ENCODE peak calls at places on chromosomes 12 and 14, in six cellular contexts. Z is HepG2, T is testis, S is A549, G is lower leg skin, H is stomach. C is an unnamed sample.

GRCh38 chr12:53207042-53207441 is at the start of gene ITGB7:
- DNase-seq in Z (no peak), T (no peak), S (no peak), G (no peak), H (peak; percentile 52), C (peak; percentile 32)

GRCh38 chr14:92649934-92650545 is 98.4 kb downstream of the LGMN start:
- DNase-seq in Z (no peak), T (peak; percentile 46), S (no peak), G (peak; percentile 91), H (peak; percentile 57), C (no peak)

GRCh38 chr14:50624447-50624846 is 43.7 kb downstream of the SAV1 start:
- DNase-seq in Z (no peak), T (no peak), S (no peak), G (no peak), H (no peak), C (no peak)

GRCh38 chr12:42128327-42128726 is 16.3 kb downstream of the GXYLT1 start:
- DNase-seq in Z (no peak), T (no peak), S (no peak), G (no peak), H (no peak), C (peak; percentile 32)

GRCh38 chr12:42541965-42542364 is 47.6 kb downstream of the PRICKLE1 start:
- DNase-seq in Z (no peak), T (no peak), S (no peak), G (no peak), H (no peak), C (no peak)

GRCh38 chr12:26746315-26746714 is 86.7 kb downstream of the ITPR2 start:
- DNase-seq in Z (no peak), T (no peak), S (peak; percentile 23), G (no peak), H (no peak), C (peak; percentile 25)

GRCh38 chr12:96343347-96343954 is 56.8 kb downstream of the CDK17 start:
- DNase-seq in Z (no peak), T (no peak), S (no peak), G (no peak), H (no peak), C (no peak)

GRCh38 chr14:102793531-102794328 is 16.5 kb downstream of the TRAF3 start:
- DNase-seq in Z (no peak), T (no peak), S (no peak), G (no peak), H (no peak), C (no peak)

GRCh38 chr12:47021298-47021697 is 58.1 kb upstream of the PCED1B start:
- DNase-seq in Z (peak; percentile 46), T (no peak), S (peak; percentile 50), G (no peak), H (no peak), C (peak; percentile 56)

GRCh38 chr14:89650077-89650978 is 233.3 kb upstream of the FOXN3 start:
- DNase-seq in Z (no peak), T (no peak), S (no peak), G (no peak), H (no peak), C (no peak)

GRCh38 chr12:88325828-88326214 is 183.7 kb downstream of the TMTC3 start:
- DNase-seq in Z (no peak), T (no peak), S (no peak), G (no peak), H (no peak), C (no peak)

GRCh38 chr12:21945002-21945401 is 3.8 kb upstream of the ABCC9 start:
- DNase-seq in Z (no peak), T (no peak), S (no peak), G (no peak), H (no peak), C (no peak)

GRCh38 chr12:112496493-112496892 is 77.7 kb downstream of the PTPN11 start:
- DNase-seq in Z (no peak), T (no peak), S (no peak), G (no peak), H (no peak), C (no peak)

DNA sequence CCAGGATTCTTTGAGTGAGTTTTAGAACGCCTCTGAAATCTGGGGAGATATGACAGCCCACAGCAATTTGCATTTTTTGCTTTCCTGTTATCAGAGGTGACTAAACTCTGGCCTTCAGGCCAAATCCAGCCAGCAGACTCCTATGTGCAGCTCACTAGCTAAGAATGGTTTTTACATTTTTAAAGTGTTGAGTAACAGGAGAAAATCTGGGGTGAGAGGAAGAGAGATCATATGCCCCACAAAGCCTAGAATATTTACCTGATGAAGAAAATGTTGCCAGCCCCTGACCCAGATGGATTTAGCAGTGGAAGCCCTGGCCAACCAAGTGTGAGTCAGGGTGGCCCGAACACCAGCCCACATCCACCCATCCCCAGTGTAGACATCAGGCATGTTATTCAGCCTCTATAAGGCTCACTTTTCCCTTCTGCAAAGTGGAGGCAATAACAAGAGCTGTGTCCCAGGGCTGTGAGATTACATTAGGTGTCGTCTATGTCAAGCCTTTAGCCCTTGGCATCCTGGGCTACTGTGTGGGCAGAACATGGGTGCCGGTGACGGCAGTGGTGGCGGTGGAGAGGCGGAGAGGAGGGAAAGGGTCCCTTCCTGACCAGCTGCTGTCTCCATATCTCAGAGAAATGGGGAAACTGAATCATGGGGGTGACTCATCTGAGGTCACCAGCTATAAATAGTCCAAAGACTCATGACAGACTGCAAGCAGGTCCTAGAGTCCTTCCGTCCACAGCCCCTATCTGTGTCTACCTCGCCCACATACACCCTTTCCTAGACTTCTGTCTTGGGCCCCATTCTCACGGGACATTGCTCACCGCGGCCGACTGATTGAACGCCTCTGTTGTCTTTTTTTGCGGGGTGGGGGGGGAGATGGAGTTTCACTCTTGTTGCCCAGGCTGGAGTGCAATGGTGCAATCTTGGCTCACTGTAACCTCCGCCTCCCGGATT is 32.6 kb upstream of the CD9 start:
- DNase-seq in Z (peak; percentile 30), T (no peak), S (peak; percentile 44), G (no peak), H (peak; percentile 44), C (peak; percentile 26)
- TF ChIP-seq POLR2A in Z (no peak), T (no peak), S (no peak), G (no peak), H (no peak), C (peak; percentile 41)

DNA sequence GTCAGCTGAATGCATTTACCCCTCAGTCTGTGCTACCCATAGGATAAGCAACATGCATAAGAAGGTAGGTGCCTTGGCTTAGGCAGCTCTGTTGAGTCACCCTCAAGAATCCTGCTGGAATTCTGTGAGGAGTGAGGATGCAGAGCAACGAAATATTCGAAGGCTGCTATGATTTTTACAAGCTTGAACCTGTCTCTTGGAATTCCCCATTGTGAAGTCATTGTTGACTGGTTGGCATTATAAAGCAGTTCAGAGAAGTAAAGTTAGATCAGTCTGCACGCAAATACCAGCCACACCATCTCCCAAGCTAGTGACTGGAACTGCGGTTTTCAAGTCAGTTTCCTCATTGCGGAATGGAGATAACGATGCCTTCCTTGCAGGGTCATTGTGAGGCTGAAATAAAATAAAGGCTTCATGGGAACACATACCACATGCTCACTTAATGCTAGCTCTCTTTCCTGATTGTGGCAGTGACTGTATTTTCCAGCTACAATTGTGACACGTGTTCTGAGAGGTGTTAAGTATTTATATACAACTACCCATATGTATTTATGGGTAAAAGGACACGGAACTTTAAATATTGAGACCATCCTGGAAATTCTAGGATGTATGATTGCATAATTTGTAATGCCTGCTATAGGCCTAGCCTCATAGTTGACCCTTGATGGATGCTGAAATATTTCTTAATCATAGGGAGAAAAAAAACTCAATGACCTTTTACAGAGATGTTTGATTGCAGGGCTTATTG is 96.7 kb downstream of the ETV6 start:
- DNase-seq in Z (no peak), T (no peak), S (no peak), G (no peak), H (no peak), C (no peak)
- TF ChIP-seq POLR2A in Z (no peak), T (no peak), S (no peak), G (no peak), H (no peak), C (no peak)

GRCh38 chr14:31699809-31700208 is 138.6 kb downstream of the NUBPL start:
- DNase-seq in Z (no peak), T (no peak), S (no peak), G (no peak), H (no peak), C (no peak)

GRCh38 chr14:31705731-31706130 is 144.5 kb downstream of the NUBPL start:
- DNase-seq in Z (no peak), T (no peak), S (no peak), G (no peak), H (no peak), C (no peak)

GRCh38 chr14:31696378-31696777 is 135.2 kb downstream of the NUBPL start:
- DNase-seq in Z (no peak), T (no peak), S (no peak), G (no peak), H (no peak), C (no peak)

GRCh38 chr14:31703056-31703455 is 141.9 kb downstream of the NUBPL start:
- DNase-seq in Z (no peak), T (no peak), S (no peak), G (no peak), H (no peak), C (no peak)

DNA sequence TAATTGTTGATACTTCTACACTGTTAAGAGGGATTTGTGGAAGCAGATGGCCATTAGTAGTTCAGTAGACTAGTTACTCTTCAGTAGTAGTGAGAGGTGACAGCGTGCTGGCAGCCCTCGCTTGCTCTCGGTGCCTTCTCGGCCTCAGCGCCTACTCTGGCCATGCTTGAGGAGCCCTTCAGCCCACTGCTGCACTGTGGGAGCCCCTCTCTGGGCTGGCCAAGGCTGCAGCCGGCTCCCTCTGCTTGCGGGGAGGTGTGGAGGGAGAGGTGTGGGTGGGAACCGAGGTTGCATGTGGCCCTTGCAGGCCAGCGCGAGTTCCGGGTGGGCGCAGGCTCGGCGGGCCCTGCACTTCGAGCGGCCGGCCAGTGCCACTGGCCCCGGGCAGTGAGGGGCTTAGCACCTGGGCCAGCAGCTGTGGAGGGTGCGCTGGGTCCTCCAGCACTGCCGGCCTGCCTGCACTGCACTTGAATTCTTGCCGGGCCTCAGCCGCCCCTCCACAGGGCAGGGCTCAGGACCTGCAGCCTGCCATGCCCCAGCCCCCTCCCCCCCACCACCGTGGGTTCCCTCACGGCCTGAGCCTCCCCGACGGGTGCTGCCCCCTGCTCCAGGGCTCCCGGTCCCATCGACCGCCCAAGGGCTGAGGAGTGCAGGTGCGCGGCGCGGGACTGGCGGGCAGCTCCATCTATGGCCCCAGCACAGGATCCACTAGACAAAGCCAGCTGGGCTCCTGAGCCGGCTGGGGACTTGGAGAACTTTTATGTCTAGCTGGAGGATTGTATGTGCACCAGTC is 139.3 kb downstream of the NUBPL start:
- DNase-seq in Z (no peak), T (no peak), S (no peak), G (no peak), H (no peak), C (no peak)
- TF ChIP-seq POLR2A in Z (no peak), T (no peak), S (no peak), G (no peak), H (no peak), C (no peak)

GRCh38 chr12:4320859-4321701 is at the start of gene TIGAR:
- DNase-seq in Z (peak; percentile 85), T (peak; percentile 95), S (peak; percentile 92), G (peak; percentile 98), H (peak; percentile 95), C (peak; percentile 89)
- TF ChIP-seq POLR2A in Z (peak; percentile 85), T (peak; percentile 35), S (peak; percentile 98), G (no peak), H (no peak), C (peak; percentile 27)

DNA sequence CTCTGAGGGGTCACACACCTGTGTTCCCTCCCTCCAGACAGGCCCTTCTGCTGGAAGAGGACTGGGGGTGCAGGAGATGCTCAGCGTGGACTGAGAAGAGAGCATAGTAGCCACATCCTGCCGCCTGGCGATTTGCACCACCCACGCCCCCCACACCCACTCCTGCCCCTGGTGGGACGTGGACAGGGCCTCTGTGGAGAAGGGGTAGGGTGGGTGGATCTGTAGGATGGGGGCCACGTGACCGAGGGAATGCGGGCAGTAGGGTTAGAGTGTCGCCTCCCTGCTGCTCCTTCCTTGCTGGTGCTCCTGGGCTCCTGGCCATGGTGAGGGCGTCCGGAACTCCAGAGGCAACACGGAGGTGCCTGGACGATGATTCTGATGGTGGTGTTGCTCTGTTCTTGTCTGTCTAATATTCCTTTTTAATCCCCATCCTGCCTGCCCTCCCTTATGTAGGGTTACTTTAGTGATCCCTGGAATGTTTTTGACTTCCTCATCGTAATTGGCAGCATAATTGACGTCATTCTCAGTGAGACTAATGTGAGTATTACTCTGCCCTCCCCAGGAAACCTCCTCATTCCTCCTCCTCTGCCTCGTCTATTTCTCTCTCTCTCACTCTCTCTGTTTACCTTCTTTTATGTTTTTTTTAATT is 161.5 kb upstream of the FKBP4 start:
- DNase-seq in Z (no peak), T (no peak), S (no peak), G (no peak), H (no peak), C (no peak)
- TF ChIP-seq POLR2A in Z (no peak), T (no peak), S (no peak), G (no peak), H (no peak), C (no peak)